ENCODE peak calls at places on chromosomes 2 and 18, in four cellular contexts. V is ovary, O is fibroblast of lung, W is psoas muscle. X is an unnamed sample.
A peak's percentile ranks its signal among the peaks of the same experiment; 100 is the strongest.

GRCh38 chr2:121266543-121267106 is 18.4 kb downstream of the TFCP2L1 start:
- DNase-seq in V (no peak), O (no peak), W (no peak), X (no peak)

GRCh38 chr2:240134956-240135520 is 1.1 kb downstream of the COPS9 start:
- DNase-seq in V (no peak), O (no peak), W (peak; percentile 44), X (no peak)

GRCh38 chr18:32424696-32425095 is 46.0 kb downstream of the GAREM1 start:
- DNase-seq in V (no peak), O (peak; percentile 57), W (no peak), X (no peak)

GRCh38 chr2:85259101-85259590 is 68.6 kb downstream of the TGOLN2 start:
- DNase-seq in V (no peak), O (peak; percentile 66), W (no peak), X (peak; percentile 68)

GRCh38 chr18:11775436-11775835 is 75.8 kb upstream of the CHMP1B start:
- DNase-seq in V (no peak), O (no peak), W (no peak), X (no peak)

GRCh38 chr2:19577668-19578067 is 219.2 kb upstream of the OSR1 start:
- DNase-seq in V (no peak), O (peak; percentile 23), W (no peak), X (no peak)

GRCh38 chr2:62604336-62604735 is 98.3 kb upstream of the TMEM17 start:
- DNase-seq in V (no peak), O (no peak), W (no peak), X (no peak)

GRCh38 chr2:8571792-8572499 is 109.9 kb upstream of the ID2 start:
- DNase-seq in V (no peak), O (no peak), W (no peak), X (no peak)

GRCh38 chr2:27071990-27072830 is 756 bp upstream of the OST4 start:
- DNase-seq in V (peak; percentile 93), O (peak; percentile 90), W (peak; percentile 69), X (peak; percentile 62)

GRCh38 chr2:25207078-25207545 is 38.7 kb upstream of the POMC start:
- DNase-seq in V (no peak), O (no peak), W (no peak), X (no peak)

GRCh38 chr18:70376137-70376913 is 87.5 kb downstream of the SOCS6 start:
- DNase-seq in V (no peak), O (no peak), W (no peak), X (no peak)

GRCh38 chr2:113192459-113193100 is 18.8 kb downstream of the PSD4 start:
- DNase-seq in V (no peak), O (no peak), W (no peak), X (no peak)

GRCh38 chr2:14628906-14629305 is 3.6 kb upstream of the LRATD1 start:
- DNase-seq in V (no peak), O (no peak), W (no peak), X (no peak)

GRCh38 chr2:26946841-26947784 is 23.3 kb upstream of the MAPRE3 start:
- DNase-seq in V (no peak), O (peak; percentile 66), W (no peak), X (no peak)

GRCh38 chr2:218983971-218984238 is 1.1 kb downstream of the FEV start:
- DNase-seq in V (no peak), O (no peak), W (no peak), X (no peak)

GRCh38 chr2:36459725-36460137 is 104.2 kb downstream of the CRIM1 start:
- DNase-seq in V (no peak), O (peak; percentile 74), W (no peak), X (no peak)

GRCh38 chr18:50142441-50143120 is 52.4 kb downstream of the MYO5B start:
- DNase-seq in V (no peak), O (no peak), W (no peak), X (no peak)

GRCh38 chr2:36277146-36277808 is 78.3 kb upstream of the CRIM1 start:
- DNase-seq in V (no peak), O (peak; percentile 67), W (no peak), X (peak; percentile 53)

GRCh38 chr18:54742654-54743053 is 85.6 kb upstream of the RAB27B start:
- DNase-seq in V (peak; percentile 72), O (peak; percentile 99), W (no peak), X (peak; percentile 100)

GRCh38 chr2:130756041-130756720 is 841 bp downstream of the AMER3 start:
- DNase-seq in V (no peak), O (no peak), W (no peak), X (no peak)

GRCh38 chr2:183490930-183491329 is 366.7 kb downstream of the NUP35 start:
- DNase-seq in V (no peak), O (peak; percentile 4), W (peak; percentile 62), X (peak; percentile 55)

GRCh38 chr2:157418215-157418614 is 25.7 kb downstream of the CYTIP start:
- DNase-seq in V (no peak), O (no peak), W (no peak), X (no peak)

GRCh38 chr2:65018141-65018582 is 29.0 kb downstream of the SLC1A4 start:
- DNase-seq in V (no peak), O (no peak), W (peak; percentile 57), X (no peak)

GRCh38 chr2:109239720-109240119 is 110.7 kb downstream of the SH3RF3 start:
- DNase-seq in V (no peak), O (peak; percentile 59), W (no peak), X (no peak)

GRCh38 chr2:26655611-26656195 is 14.5 kb upstream of the CIB4 start:
- DNase-seq in V (no peak), O (no peak), W (no peak), X (no peak)

GRCh38 chr2:172968061-172968469 is 107.6 kb upstream of the MAP3K20 start:
- DNase-seq in V (peak; percentile 81), O (peak; percentile 97), W (peak; percentile 64), X (peak; percentile 80)

GRCh38 chr2:190853659-190854386 is 26.8 kb upstream of the GLS start:
- DNase-seq in V (no peak), O (no peak), W (no peak), X (no peak)

GRCh38 chr2:38077431-38077769 is 1.4 kb upstream of the CYP1B1 start:
- DNase-seq in V (no peak), O (no peak), W (no peak), X (no peak)
- H3K4me3 ChIP-seq in V (peak overlapping the region; percentile 44), O (peak overlapping the region; percentile 52), W (peak overlapping the region; percentile 70), X (peak overlapping the region; percentile 57)

DNA sequence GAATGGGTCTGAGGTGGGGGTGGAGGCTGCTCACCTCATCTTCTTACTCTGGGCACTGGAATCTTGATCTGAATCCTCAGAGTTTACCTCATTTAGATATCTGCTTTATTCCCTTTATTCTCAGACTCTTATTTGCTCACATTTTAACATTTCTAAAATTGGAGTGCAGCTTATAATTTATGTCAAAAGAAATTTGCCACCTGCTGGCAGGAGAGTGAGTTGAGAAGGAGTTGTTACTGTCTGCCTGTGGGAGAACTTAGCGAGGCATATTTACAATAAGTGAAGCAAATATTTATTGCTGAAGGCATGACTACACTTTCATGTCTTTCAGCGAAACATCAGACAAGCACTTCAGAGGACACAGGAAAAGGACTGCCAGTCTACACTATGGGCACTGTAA is 16.4 kb upstream of the KIAA2012 start:
- DNase-seq in V (no peak), O (peak; percentile 47), W (no peak), X (no peak)
- TF ChIP-seq CTCF in V (no peak), O (peak; percentile 29), W (peak; percentile 22), X (peak; percentile 48)

GRCh38 chr2:230793573-230794359 is 71.0 kb upstream of the ITM2C start:
- DNase-seq in V (peak; percentile 69), O (peak; percentile 99), W (peak; percentile 78), X (peak; percentile 99)
- H3K4me3 ChIP-seq in V (no peak overlapping the region), O (no peak overlapping the region), W (no peak overlapping the region), X (no peak overlapping the region)

GRCh38 chr18:35457140-35457704 is 40.5 kb downstream of the INO80C start:
- DNase-seq in V (no peak), O (no peak), W (no peak), X (no peak)
- TF ChIP-seq CTCF in V (no peak), O (no peak), W (no peak), X (no peak)

GRCh38 chr2:149331023-149331400 is 625 bp downstream of the LYPD6 start:
- DNase-seq in V (no peak), O (no peak), W (peak; percentile 53), X (no peak)
- H3K4me3 ChIP-seq in V (peak overlapping the region; percentile 50), O (peak overlapping the region; percentile 70), W (peak overlapping the region; percentile 67), X (peak overlapping the region; percentile 67)

GRCh38 chr2:31090188-31090587 is 48.1 kb downstream of the GALNT14 start:
- DNase-seq in V (no peak), O (no peak), W (no peak), X (no peak)

GRCh38 chr2:31086585-31086984 is 51.7 kb downstream of the GALNT14 start:
- DNase-seq in V (no peak), O (no peak), W (no peak), X (no peak)

GRCh38 chr2:31088516-31089195 is 49.6 kb downstream of the GALNT14 start:
- DNase-seq in V (no peak), O (no peak), W (no peak), X (no peak)

GRCh38 chr2:31087491-31087890 is 50.7 kb downstream of the GALNT14 start:
- DNase-seq in V (no peak), O (no peak), W (no peak), X (no peak)

GRCh38 chr2:31089645-31090044 is 48.6 kb downstream of the GALNT14 start:
- DNase-seq in V (no peak), O (no peak), W (no peak), X (no peak)
- TF ChIP-seq CTCF in V (no peak), O (no peak), W (no peak), X (no peak)

GRCh38 chr2:72154386-72154785 is 6.7 kb upstream of the CYP26B1 start:
- DNase-seq in V (peak; percentile 4), O (no peak), W (peak; percentile 55), X (no peak)
- H3K4me3 ChIP-seq in V (no peak overlapping the region), O (no peak overlapping the region), W (no peak overlapping the region), X (no peak overlapping the region)

DNA sequence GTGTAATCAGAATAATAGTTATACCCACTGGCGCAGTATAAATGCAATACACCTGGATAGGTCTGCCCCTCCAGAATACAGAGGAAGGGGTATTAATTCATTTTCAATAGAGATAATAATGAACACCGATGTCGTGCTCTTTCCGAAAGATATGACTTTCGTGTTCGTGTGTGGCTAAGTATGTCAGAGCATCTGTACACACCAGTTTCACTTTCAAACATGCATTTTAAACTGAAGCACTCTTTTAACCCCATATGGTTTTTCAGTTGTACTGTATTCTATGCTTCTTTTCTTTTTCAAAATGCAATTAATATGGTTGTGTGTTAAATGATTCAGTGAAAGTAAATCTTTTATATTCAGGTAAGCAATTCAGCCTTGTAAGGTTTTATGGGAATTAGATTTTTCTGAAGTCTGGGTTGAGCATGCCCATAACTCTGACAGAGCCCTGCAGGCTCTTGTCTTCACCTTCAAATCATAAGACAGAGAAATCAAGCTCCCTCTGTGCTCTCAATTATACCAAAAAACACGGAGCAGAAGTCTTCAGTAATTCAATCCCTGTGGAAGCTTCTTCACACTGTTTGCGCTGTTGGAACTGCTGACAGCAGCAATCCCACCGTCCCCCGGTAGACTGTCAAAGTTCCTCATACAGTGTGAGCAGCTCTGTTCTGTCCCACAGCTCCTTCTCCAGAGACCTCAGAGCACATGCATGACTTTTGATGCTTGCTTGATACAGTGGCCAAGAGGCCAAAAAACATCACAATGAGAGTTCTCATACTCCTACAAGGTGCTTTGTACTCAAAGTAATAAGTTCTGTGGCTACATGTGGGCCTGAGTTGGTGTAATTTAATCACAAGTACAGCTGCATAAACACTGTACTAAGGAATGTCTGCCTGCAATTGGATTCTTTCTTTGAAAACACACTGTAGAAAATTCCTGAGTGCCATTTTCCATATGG is 186.9 kb downstream of the ZNF521 start:
- DNase-seq in V (peak; percentile 12), O (peak; percentile 61), W (no peak), X (no peak)
- TF ChIP-seq CTCF in V (no peak), O (no peak), W (peak; percentile 10), X (no peak)